ENCODE peak calls at places on chromosomes 4 and X, in four cellular contexts. One of them, this sample, is unnamed.

GRCh38 chr4:73248821-73249220 is 9.8 kb downstream of the ANKRD17 start:
- DNase-seq in IMR-90: no peak
- DNase-seq in CD4-positive, alpha-beta T cell: no peak
- DNase-seq in fibroblast of pulmonary artery: no peak
- DNase-seq in this sample: no peak

GRCh38 chrX:40098264-40099045 is 697 bp upstream of the BCOR start:
- DNase-seq in IMR-90: no peak
- DNase-seq in CD4-positive, alpha-beta T cell: peak
- DNase-seq in fibroblast of pulmonary artery: no peak
- DNase-seq in this sample: no peak

GRCh38 chrX:135295238-135295943 is 13.9 kb upstream of the ETDC start:
- DNase-seq in CD4-positive, alpha-beta T cell: peak
- DNase-seq in IMR-90: peak
- DNase-seq in fibroblast of pulmonary artery: peak
- DNase-seq in this sample: no peak

GRCh38 chrX:17679820-17680219 is 57.5 kb upstream of the SCML1 start:
- DNase-seq in CD4-positive, alpha-beta T cell: no peak
- DNase-seq in fibroblast of pulmonary artery: no peak
- DNase-seq in IMR-90: no peak
- DNase-seq in this sample: no peak

GRCh38 chr4:181685911-181686310 is 557.3 kb upstream of the TENM3 start:
- DNase-seq in fibroblast of pulmonary artery: peak
- DNase-seq in IMR-90: peak
- DNase-seq in CD4-positive, alpha-beta T cell: no peak
- DNase-seq in this sample: no peak

GRCh38 chr4:723706-724105 is 18.1 kb downstream of the PCGF3 start:
- DNase-seq in fibroblast of pulmonary artery: no peak
- DNase-seq in CD4-positive, alpha-beta T cell: no peak
- DNase-seq in IMR-90: no peak
- DNase-seq in this sample: no peak

GRCh38 chrX:137651647-137652046 is 85.7 kb downstream of the ZIC3 start:
- DNase-seq in CD4-positive, alpha-beta T cell: no peak
- DNase-seq in IMR-90: no peak
- DNase-seq in fibroblast of pulmonary artery: no peak
- DNase-seq in this sample: no peak

GRCh38 chr4:7403001-7403400 is 31.7 kb downstream of the PSAPL1 start:
- DNase-seq in fibroblast of pulmonary artery: no peak
- DNase-seq in IMR-90: no peak
- DNase-seq in CD4-positive, alpha-beta T cell: no peak
- DNase-seq in this sample: no peak

GRCh38 chr4:163701915-163702314 is 207.4 kb downstream of the TMA16 start:
- DNase-seq in CD4-positive, alpha-beta T cell: no peak
- DNase-seq in IMR-90: peak
- DNase-seq in fibroblast of pulmonary artery: no peak
- DNase-seq in this sample: no peak

GRCh38 chrX:12042615-12043014 is 95.7 kb upstream of the FRMPD4 start:
- DNase-seq in CD4-positive, alpha-beta T cell: no peak
- DNase-seq in fibroblast of pulmonary artery: no peak
- DNase-seq in IMR-90: no peak
- DNase-seq in this sample: no peak

GRCh38 chr4:39452860-39453587 is 5.7 kb downstream of the RPL9 start:
- DNase-seq in IMR-90: no peak
- DNase-seq in CD4-positive, alpha-beta T cell: no peak
- DNase-seq in fibroblast of pulmonary artery: no peak
- DNase-seq in this sample: no peak
- TF ChIP-seq CTCF in IMR-90: no peak
- TF ChIP-seq CTCF in CD4-positive, alpha-beta T cell: no peak
- TF ChIP-seq CTCF in fibroblast of pulmonary artery: no peak
- TF ChIP-seq CTCF in this sample: no peak

DNA sequence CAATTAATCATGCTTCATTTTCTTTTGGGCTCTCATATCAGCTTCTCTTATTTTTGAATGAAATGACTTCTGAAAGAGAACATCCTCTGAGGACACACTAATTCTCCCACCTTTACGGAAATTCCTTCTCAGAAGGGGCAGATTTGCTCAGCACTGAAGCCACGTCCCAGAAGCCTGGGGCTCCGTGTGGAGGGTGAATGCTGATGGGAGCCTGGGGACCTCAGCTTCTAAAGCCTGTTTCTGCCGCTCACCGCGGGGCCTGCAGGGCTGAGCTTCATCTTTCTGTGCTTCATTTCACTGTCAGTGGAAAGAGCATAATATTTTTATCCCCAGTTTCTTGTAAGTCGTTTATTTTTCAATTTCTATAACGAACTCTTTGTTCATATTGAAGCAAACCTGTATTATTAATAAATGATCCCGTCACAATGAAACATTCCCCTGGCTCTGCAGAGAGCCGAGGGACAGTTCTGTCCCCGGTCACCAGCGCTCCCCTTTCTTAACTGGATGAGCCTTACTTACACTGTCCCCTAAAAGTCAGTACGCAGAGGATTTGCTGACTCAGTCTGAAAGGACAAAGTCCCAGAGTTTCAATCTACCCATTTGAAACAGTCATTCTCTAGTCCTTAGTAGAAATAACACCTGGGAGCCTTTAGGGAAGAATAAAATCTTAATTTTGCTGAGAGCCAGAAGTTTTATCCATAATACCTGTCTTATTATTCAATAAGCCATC is 364.6 kb upstream of the FAT1 start:
- DNase-seq in fibroblast of pulmonary artery: no peak
- DNase-seq in CD4-positive, alpha-beta T cell: no peak
- DNase-seq in IMR-90: no peak
- DNase-seq in this sample: no peak
- TF ChIP-seq CTCF in fibroblast of pulmonary artery: no peak
- TF ChIP-seq CTCF in CD4-positive, alpha-beta T cell: no peak
- TF ChIP-seq CTCF in IMR-90: no peak
- TF ChIP-seq CTCF in this sample: no peak

GRCh38 chr4:139281212-139281611 is 1.2 kb upstream of the MGARP start:
- DNase-seq in CD4-positive, alpha-beta T cell: no peak
- DNase-seq in IMR-90: no peak
- DNase-seq in fibroblast of pulmonary artery: no peak
- DNase-seq in this sample: no peak
- TF ChIP-seq CTCF in CD4-positive, alpha-beta T cell: no peak
- TF ChIP-seq CTCF in IMR-90: no peak
- TF ChIP-seq CTCF in fibroblast of pulmonary artery: no peak
- TF ChIP-seq CTCF in this sample: peak

GRCh38 chr4:156970501-156971167 is 965 bp downstream of the PDGFC start:
- DNase-seq in IMR-90: peak
- DNase-seq in fibroblast of pulmonary artery: peak
- DNase-seq in CD4-positive, alpha-beta T cell: no peak
- DNase-seq in this sample: no peak

GRCh38 chr4:156972370-156972980 is 876 bp upstream of the PDGFC start:
- DNase-seq in CD4-positive, alpha-beta T cell: no peak
- DNase-seq in fibroblast of pulmonary artery: no peak
- DNase-seq in IMR-90: peak
- DNase-seq in this sample: no peak

GRCh38 chr4:156971168-156971601 is 414 bp downstream of the PDGFC start:
- DNase-seq in IMR-90: no peak
- DNase-seq in fibroblast of pulmonary artery: no peak
- DNase-seq in CD4-positive, alpha-beta T cell: no peak
- DNase-seq in this sample: no peak

GRCh38 chr4:156974264-156974663 is 2.7 kb upstream of the PDGFC start:
- DNase-seq in fibroblast of pulmonary artery: peak
- DNase-seq in CD4-positive, alpha-beta T cell: no peak
- DNase-seq in IMR-90: peak
- DNase-seq in this sample: no peak

GRCh38 chr4:156971623-156972369 is at the start of gene PDGFC:
- DNase-seq in fibroblast of pulmonary artery: peak
- DNase-seq in IMR-90: peak
- DNase-seq in CD4-positive, alpha-beta T cell: no peak
- DNase-seq in this sample: no peak
- TF ChIP-seq CTCF in fibroblast of pulmonary artery: peak
- TF ChIP-seq CTCF in IMR-90: peak
- TF ChIP-seq CTCF in CD4-positive, alpha-beta T cell: no peak
- TF ChIP-seq CTCF in this sample: peak

GRCh38 chrX:128800138-128800537 is 723.2 kb downstream of the SMARCA1 start:
- DNase-seq in fibroblast of pulmonary artery: no peak
- DNase-seq in IMR-90: no peak
- DNase-seq in CD4-positive, alpha-beta T cell: no peak
- DNase-seq in this sample: no peak
- TF ChIP-seq CTCF in fibroblast of pulmonary artery: no peak
- TF ChIP-seq CTCF in IMR-90: no peak
- TF ChIP-seq CTCF in CD4-positive, alpha-beta T cell: no peak
- TF ChIP-seq CTCF in this sample: peak

GRCh38 chr4:157217708-157218107 is 2.8 kb upstream of the GRIA2 start:
- DNase-seq in IMR-90: peak
- DNase-seq in fibroblast of pulmonary artery: peak
- DNase-seq in CD4-positive, alpha-beta T cell: no peak
- DNase-seq in this sample: no peak
- TF ChIP-seq CTCF in IMR-90: peak
- TF ChIP-seq CTCF in fibroblast of pulmonary artery: peak
- TF ChIP-seq CTCF in CD4-positive, alpha-beta T cell: no peak
- TF ChIP-seq CTCF in this sample: peak